ENCODE peak calls at places on chromosomes 6 and 20, in six cellular contexts. Z is spleen, R is SK-N-SH, I is RWPE1, U is colonic mucosa, L is psoas muscle. C is an unnamed sample.

GRCh38 chr6:15897063-15897934 is 231.6 kb upstream of the MYLIP start:
- DNase-seq in L (no peak), I (no peak), R (no peak), U (no peak), Z (no peak), C (no peak)

GRCh38 chr20:50727792-50728485 is 3.4 kb upstream of the PARD6B start:
- DNase-seq in Z (no peak), L (no peak), R (no peak), I (no peak), U (no peak), C (no peak)

GRCh38 chr20:49964964-49965780 is 17.6 kb upstream of the SNAI1 start:
- DNase-seq in I (peak; percentile 60), L (no peak), U (peak; percentile 54), Z (peak; percentile 71), R (peak; percentile 78), C (no peak)

GRCh38 chr20:38117635-38118034 is 47.4 kb downstream of the TGM2 start:
- DNase-seq in L (no peak), I (peak; percentile 68), U (no peak), R (no peak), Z (no peak), C (peak; percentile 90)

GRCh38 chr6:147867827-147868226 is 359.3 kb downstream of the SAMD5 start:
- DNase-seq in Z (no peak), I (no peak), U (no peak), R (no peak), L (no peak), C (no peak)

GRCh38 chr6:150053450-150053849 is 15.5 kb downstream of the ULBP3 start:
- DNase-seq in U (no peak), L (no peak), Z (no peak), R (no peak), I (no peak), C (no peak)

GRCh38 chr6:106451419-106451818 is 90.9 kb downstream of the CRYBG1 start:
- DNase-seq in L (no peak), I (no peak), Z (no peak), R (no peak), U (no peak), C (no peak)

GRCh38 chr20:41426976-41427375 is 60.4 kb upstream of the EMILIN3 start:
- DNase-seq in Z (no peak), L (no peak), I (no peak), U (no peak), R (no peak), C (no peak)

GRCh38 chr6:135162678-135163439 is 18.2 kb upstream of the MYB start:
- DNase-seq in U (peak; percentile 62), R (peak; percentile 50), L (no peak), I (no peak), Z (peak; percentile 83), C (no peak)

GRCh38 chr6:96116674-96117073 is 100.9 kb downstream of the FUT9 start:
- DNase-seq in R (no peak), Z (no peak), U (no peak), I (no peak), L (no peak), C (no peak)

GRCh38 chr6:33600761-33601160 is 20.4 kb upstream of the ITPR3 start:
- DNase-seq in R (no peak), Z (no peak), I (no peak), U (no peak), L (no peak), C (no peak)

GRCh38 chr6:84601366-84601765 is 163.0 kb downstream of the TBX18 start:
- DNase-seq in U (no peak), Z (no peak), I (no peak), L (no peak), R (no peak), C (no peak)

GRCh38 chr20:56628873-56629463 is at the start of gene TFAP2C:
- DNase-seq in I (peak; percentile 98), L (peak; percentile 64), R (peak; percentile 62), Z (no peak), U (peak; percentile 86), C (no peak)

GRCh38 chr6:106363401-106364138 is 3.1 kb downstream of the CRYBG1 start:
- DNase-seq in Z (no peak), L (no peak), I (no peak), U (no peak), R (no peak), C (no peak)

GRCh38 chr6:111837007-111837406 is 36.2 kb downstream of the FYN start:
- DNase-seq in R (no peak), U (no peak), I (no peak), L (no peak), Z (no peak), C (no peak)

GRCh38 chr20:35648836-35649235 is 15.9 kb downstream of the CPNE1 start:
- DNase-seq in Z (no peak), I (no peak), U (no peak), R (no peak), L (no peak), C (no peak)

GRCh38 chr20:10352934-10353866 is 80.8 kb downstream of the MKKS start:
- DNase-seq in R (no peak), I (no peak), L (no peak), U (no peak), Z (no peak), C (no peak)

GRCh38 chr20:38628580-38629470 is 27.2 kb downstream of the ARHGAP40 start:
- DNase-seq in I (no peak), L (no peak), Z (no peak), U (no peak), R (no peak), C (no peak)

GRCh38 chr6:3381233-3382065 is 75.4 kb downstream of the SLC22A23 start:
- DNase-seq in Z (no peak), L (no peak), I (no peak), U (no peak), R (no peak), C (no peak)

GRCh38 chr20:49987015-49987867 is 4.5 kb downstream of the SNAI1 start:
- DNase-seq in R (no peak), I (no peak), Z (no peak), L (no peak), U (no peak), C (no peak)

GRCh38 chr6:39599996-39600395 is 125.2 kb downstream of the KIF6 start:
- DNase-seq in Z (no peak), L (no peak), R (no peak), U (no peak), I (no peak), C (no peak)

GRCh38 chr6:13454286-13455221 is 32.8 kb downstream of the GFOD1 start:
- DNase-seq in U (no peak), Z (peak; percentile 85), L (peak; percentile 77), I (no peak), R (peak; percentile 42), C (no peak)

GRCh38 chr20:36818185-36818584 is 44.6 kb upstream of the DSN1 start:
- DNase-seq in Z (no peak), L (no peak), R (no peak), U (no peak), I (no peak), C (no peak)

GRCh38 chr6:24974182-24975171 is 38.7 kb upstream of the RIPOR2 start:
- DNase-seq in Z (no peak), U (no peak), L (no peak), R (no peak), I (no peak), C (no peak)

GRCh38 chr6:35425284-35425683 is 26.9 kb upstream of the FANCE start:
- DNase-seq in R (no peak), L (no peak), Z (no peak), I (peak; percentile 46), U (no peak), C (peak; percentile 71)

GRCh38 chr6:140590641-140591040 is 1216.2 kb upstream of the CITED2 start:
- DNase-seq in L (no peak), R (no peak), Z (no peak), U (no peak), I (peak; percentile 1), C (no peak)

GRCh38 chr6:31042801-31043200 is 32.5 kb downstream of the MUC22 start:
- DNase-seq in R (peak; percentile 29), U (peak; percentile 35), L (no peak), I (peak; percentile 41), Z (no peak), C (no peak)

GRCh38 chr6:96812077-96812703 is 25.1 kb downstream of the GPR63 start:
- DNase-seq in R (no peak), Z (no peak), L (no peak), I (no peak), U (no peak), C (no peak)

GRCh38 chr6:84019171-84019570 is 14.4 kb upstream of the MRAP2 start:
- DNase-seq in U (no peak), I (no peak), L (no peak), Z (no peak), R (no peak), C (no peak)

GRCh38 chr6:57209030-57209429 is 13.1 kb downstream of the RAB23 start:
- DNase-seq in Z (no peak), L (no peak), U (no peak), R (no peak), I (no peak), C (no peak)

GRCh38 chr20:58652606-58653303 is 1.7 kb downstream of the STX16 start:
- DNase-seq in L (no peak), R (no peak), I (peak; percentile 52), Z (no peak), U (no peak), C (no peak)

GRCh38 chr20:953742-954141 is 37.6 kb upstream of the ANGPT4 start:
- DNase-seq in R (peak; percentile 63), I (no peak), Z (peak; percentile 29), U (no peak), L (no peak), C (no peak)
- TF ChIP-seq CTCF in R (peak; percentile 28), I (peak; percentile 27), Z (no peak), U (no peak), L (peak; percentile 7), C (peak; percentile 46)

GRCh38 chr6:88165877-88166492 is at the start of gene CNR1:
- DNase-seq in I (peak; percentile 16), R (peak; percentile 83), L (peak; percentile 70), Z (peak; percentile 87), U (peak; percentile 81), C (no peak)
- TF ChIP-seq CTCF in I (peak; percentile 23), R (no peak), L (no peak), Z (no peak), U (no peak), C (peak; percentile 24)

DNA sequence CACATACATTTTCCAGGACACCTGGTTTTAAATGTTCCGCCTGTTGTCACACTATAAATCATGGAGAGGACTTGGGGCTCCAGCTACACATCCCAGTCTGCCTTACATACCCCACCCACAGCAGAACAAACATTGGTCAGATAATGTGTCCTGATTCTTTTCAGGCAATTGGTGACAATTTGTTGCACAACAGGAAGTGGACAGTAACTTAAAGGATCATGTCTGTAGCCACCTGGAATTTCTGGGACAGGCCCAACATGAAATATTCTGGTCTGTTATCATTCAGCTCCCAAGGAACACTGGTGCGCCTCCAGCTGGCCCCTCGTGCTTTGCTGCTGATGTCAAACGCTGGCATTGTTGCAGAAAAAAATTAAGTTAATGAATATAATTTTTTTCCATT is 117.2 kb downstream of the SOBP start:
- DNase-seq in R (no peak), I (no peak), Z (no peak), U (no peak), L (no peak), C (no peak)
- TF ChIP-seq CTCF in R (no peak), I (no peak), Z (no peak), U (no peak), L (no peak), C (no peak)

DNA sequence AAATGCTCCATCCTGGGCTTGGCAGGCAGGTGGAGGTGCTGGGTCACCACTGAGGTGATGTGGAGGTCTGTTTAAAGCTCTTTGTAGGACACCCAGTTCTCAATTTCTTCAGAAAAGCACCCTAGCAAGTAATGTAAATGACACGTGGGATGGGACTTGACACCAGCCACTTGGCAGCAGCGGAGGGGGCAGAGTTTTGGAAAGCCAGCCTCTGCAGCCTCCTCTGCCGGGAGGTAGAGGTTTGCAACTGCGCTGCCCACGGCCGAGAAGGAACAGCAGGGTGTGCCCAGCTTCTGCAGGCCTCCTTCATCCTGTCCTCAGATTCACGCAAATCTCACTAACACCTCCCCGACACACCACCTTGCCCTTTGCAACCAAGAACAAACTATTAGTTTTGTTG is 77.3 kb downstream of the RAMACL start:
- DNase-seq in L (no peak), U (no peak), I (no peak), R (no peak), Z (no peak), C (no peak)
- TF ChIP-seq CTCF in L (no peak), U (no peak), I (no peak), R (no peak), Z (no peak), C (no peak)